ENCODE peak calls at places on chromosomes 13 and 19, in seven cellular contexts. W is hepatocyte, V is left cardiac atrium, E is IMR-90, P is occipital lobe, R is NCI-H460, Q is amniotic stem cell. M is an unnamed sample.

GRCh38 chr13:97205971-97206370 is 16.2 kb upstream of the MBNL2 start:
- DNase-seq in W (no peak), V (no peak), E (peak), P (no peak), R (no peak), Q (no peak), M (no peak)

GRCh38 chr19:38165335-38165734 is 58.7 kb downstream of the DPF1 start:
- DNase-seq in W (no peak), V (no peak), E (no peak), P (no peak), R (no peak), Q (no peak), M (no peak)

GRCh38 chr19:5153601-5154128 is 184.8 kb downstream of the KDM4B start:
- DNase-seq in W (no peak), V (no peak), E (no peak), P (no peak), R (no peak), Q (no peak), M (no peak)

GRCh38 chr13:30829788-30830637 is 76.1 kb upstream of the MEDAG start:
- DNase-seq in W (no peak), V (no peak), E (no peak), P (no peak), R (no peak), Q (no peak), M (no peak)

GRCh38 chr13:46715363-46715762 is 81.6 kb downstream of the ESD start:
- DNase-seq in W (no peak), V (no peak), E (no peak), P (no peak), R (no peak), Q (no peak), M (no peak)

GRCh38 chr19:48556163-48556562 is 4.2 kb downstream of the SULT2B1 start:
- DNase-seq in W (peak), V (no peak), E (peak), P (no peak), R (peak), Q (no peak), M (no peak)

GRCh38 chr13:87666826-87667225 is 4.3 kb upstream of the SLITRK5 start:
- DNase-seq in W (no peak), V (no peak), E (no peak), P (no peak), R (no peak), Q (no peak), M (no peak)

GRCh38 chr13:112074139-112074710 is 7.3 kb downstream of the SOX1 start:
- DNase-seq in W (no peak), V (no peak), E (no peak), P (no peak), R (no peak), Q (no peak), M (no peak)

GRCh38 chr19:17121736-17122293 is 46.2 kb downstream of the MYO9B start:
- DNase-seq in W (no peak), V (no peak), E (peak), P (no peak), R (no peak), Q (no peak), M (no peak)

GRCh38 chr19:36245210-36246005 is 30.5 kb downstream of the ZNF146 start:
- DNase-seq in W (no peak), V (no peak), E (no peak), P (peak), R (no peak), Q (no peak), M (peak)

GRCh38 chr13:27797228-27797624 is 4.9 kb downstream of the GSX1 start:
- DNase-seq in W (peak), V (no peak), E (peak), P (no peak), R (no peak), Q (no peak), M (peak)

GRCh38 chr13:79886601-79887000 is 405.6 kb downstream of the NDFIP2 start:
- DNase-seq in W (no peak), V (no peak), E (no peak), P (no peak), R (no peak), Q (no peak), M (no peak)

GRCh38 chr19:18443831-18444230 is 5.9 kb upstream of the ISYNA1 start:
- DNase-seq in W (no peak), V (no peak), E (no peak), P (no peak), R (no peak), Q (no peak), M (no peak)

GRCh38 chr13:105735269-105735668 is 800.2 kb downstream of the EFNB2 start:
- DNase-seq in W (peak), V (no peak), E (no peak), P (no peak), R (no peak), Q (no peak), M (no peak)

GRCh38 chr19:13930402-13930801 is 7.8 kb downstream of the PODNL1 start:
- DNase-seq in W (no peak), V (no peak), E (no peak), P (no peak), R (no peak), Q (no peak), M (no peak)

GRCh38 chr13:98549006-98549727 is 27.7 kb downstream of the STK24 start:
- DNase-seq in W (no peak), V (no peak), E (peak), P (no peak), R (peak), Q (no peak), M (no peak)

GRCh38 chr19:43780706-43781525 is at the start of gene KCNN4:
- DNase-seq in W (peak), V (no peak), E (peak), P (no peak), R (no peak), Q (no peak), M (no peak)

GRCh38 chr13:49791214-49791752 is 1.2 kb downstream of the KPNA3 start:
- DNase-seq in W (peak), V (no peak), E (peak), P (no peak), R (no peak), Q (no peak), M (peak)

GRCh38 chr13:28501547-28501946 is 6.6 kb upstream of the FLT1 start:
- DNase-seq in W (no peak), V (peak), E (no peak), P (no peak), R (no peak), Q (no peak), M (no peak)

GRCh38 chr13:31221057-31221456 is 21.3 kb downstream of the B3GLCT start:
- DNase-seq in W (no peak), V (peak), E (no peak), P (no peak), R (no peak), Q (no peak), M (no peak)

GRCh38 chr19:50419580-50420035 is 870 bp downstream of the SPIB start:
- DNase-seq in W (peak), V (no peak), E (no peak), P (no peak), R (no peak), Q (no peak), M (no peak)

GRCh38 chr19:30968210-30968609 is 381.0 kb downstream of the TSHZ3 start:
- DNase-seq in W (no peak), V (no peak), E (no peak), P (no peak), R (no peak), Q (no peak), M (no peak)

GRCh38 chr13:33411312-33411711 is 125.8 kb upstream of the STARD13 start:
- DNase-seq in W (no peak), V (no peak), E (no peak), P (no peak), R (no peak), Q (no peak), M (no peak)

GRCh38 chr19:41521860-41522555 is 54.0 kb upstream of the CEACAM21 start:
- DNase-seq in W (no peak), V (no peak), E (no peak), P (no peak), R (no peak), Q (no peak), M (no peak)

GRCh38 chr19:14434543-14435319 is 1.6 kb downstream of the PKN1 start:
- DNase-seq in W (peak), V (peak), E (peak), P (no peak), R (no peak), Q (peak), M (no peak)